ENCODE peak calls at places on chromosomes 7 and 10, in eight cellular contexts. M is CD4-positive, CD25-positive, alpha-beta regulatory T cell; T is K562; C is pulmonary artery endothelial cell; Y is WTC11; R is GM13976; F is activated effector memory CD4-positive, alpha-beta T cell treated with Interleukin-2 at 50 U/mL for 16 hours; D is DND-41. K is an unnamed sample.

GRCh38 chr7:90726623-90727022 is 130.5 kb downstream of the CDK14 start:
- DNase-seq in M (no peak), R (no peak), Y (no peak), F (no peak), C (no peak), D (no peak), T (no peak), K (peak)

GRCh38 chr10:118397391-118397790 is 55.3 kb upstream of the FAM204A start:
- DNase-seq in F (no peak), T (no peak), R (no peak), D (no peak), Y (no peak), C (no peak), M (no peak), K (no peak)

GRCh38 chr10:71250842-71251241 is 38.5 kb downstream of the UNC5B start:
- DNase-seq in F (no peak), D (no peak), R (no peak), Y (no peak), M (no peak), C (no peak), T (no peak), K (no peak)

GRCh38 chr10:62374862-62375710 is 917 bp downstream of the ZNF365 start:
- DNase-seq in D (no peak), Y (no peak), T (no peak), R (peak), C (no peak), F (no peak), M (peak), K (no peak)

GRCh38 chr7:39192476-39192875 is 214.8 kb downstream of the POU6F2 start:
- DNase-seq in F (no peak), T (no peak), M (no peak), R (no peak), C (no peak), Y (no peak), D (no peak), K (no peak)

GRCh38 chr10:58217612-58218011 is 50.1 kb downstream of the IPMK start:
- DNase-seq in R (no peak), D (no peak), F (no peak), T (no peak), M (no peak), Y (no peak), C (no peak), K (no peak)

GRCh38 chr10:2188371-2188770 is 451.0 kb upstream of the ADARB2 start:
- DNase-seq in C (no peak), R (no peak), Y (no peak), F (no peak), D (no peak), T (no peak), M (no peak), K (no peak)

GRCh38 chr7:142438235-142438922 is 180.5 kb upstream of the PRSS58 start:
- DNase-seq in M (peak), T (peak), D (peak), C (peak), Y (peak), R (peak), F (no peak), K (peak)

GRCh38 chr7:45574521-45575500 is 643 bp downstream of the ADCY1 start:
- DNase-seq in Y (peak), F (no peak), R (peak), D (no peak), M (no peak), C (no peak), T (peak), K (peak)

GRCh38 chr7:100171087-100171681 is 2.8 kb upstream of the GAL3ST4 start:
- DNase-seq in T (no peak), M (no peak), F (no peak), R (peak), C (no peak), Y (peak), D (no peak), K (no peak)

GRCh38 chr7:107045980-107046379 is 1.5 kb downstream of the PRKAR2B start:
- DNase-seq in D (no peak), C (no peak), Y (no peak), F (no peak), R (no peak), T (peak), M (no peak), K (peak)

GRCh38 chr7:152896217-152896616 is 136.7 kb downstream of the ACTR3B start:
- DNase-seq in D (no peak), F (no peak), Y (no peak), C (no peak), T (no peak), R (no peak), M (no peak), K (no peak)

GRCh38 chr7:109522585-109522984 is 952.9 kb downstream of the DNAJB9 start:
- DNase-seq in F (no peak), C (no peak), T (no peak), M (no peak), D (no peak), Y (no peak), R (no peak), K (no peak)

GRCh38 chr7:101608772-101609713 is 20.1 kb downstream of the MYL10 start:
- DNase-seq in F (no peak), Y (peak), D (no peak), T (no peak), C (no peak), R (no peak), M (no peak), K (no peak)

GRCh38 chr10:65571011-65571570 is 1354.7 kb upstream of the LRRTM3 start:
- DNase-seq in D (no peak), C (no peak), F (no peak), M (no peak), T (no peak), R (no peak), Y (no peak), K (peak)

GRCh38 chr7:100793806-100794660 is 33.3 kb downstream of the EPHB4 start:
- DNase-seq in Y (no peak), F (no peak), C (no peak), T (no peak), R (no peak), M (no peak), D (no peak), K (no peak)

GRCh38 chr10:119680668-119681070 is 29.5 kb downstream of the BAG3 start:
- DNase-seq in C (no peak), D (no peak), R (no peak), F (no peak), M (no peak), T (no peak), Y (no peak), K (no peak)

GRCh38 chr10:3761111-3761686 is 23.8 kb downstream of the KLF6 start:
- DNase-seq in D (no peak), Y (no peak), C (no peak), F (no peak), R (peak), M (peak), T (no peak), K (no peak)

GRCh38 chr10:119006451-119007210 is 22.9 kb upstream of the NANOS1 start:
- DNase-seq in F (no peak), M (no peak), Y (no peak), C (no peak), T (peak), D (no peak), R (no peak), K (no peak)

GRCh38 chr7:137754076-137754851 is 92.5 kb downstream of the DGKI start:
- DNase-seq in M (no peak), F (no peak), D (no peak), T (no peak), R (no peak), C (no peak), Y (no peak), K (no peak)

GRCh38 chr7:134527979-134528371 is 608 bp downstream of the AKR1B10 start:
- DNase-seq in D (no peak), F (no peak), T (no peak), C (no peak), Y (no peak), M (no peak), R (no peak), K (no peak)

GRCh38 chr7:87853237-87853864 is 22.8 kb downstream of the SLC25A40 start:
- DNase-seq in T (no peak), D (no peak), Y (no peak), C (no peak), M (no peak), R (no peak), F (no peak), K (no peak)

GRCh38 chr10:79223346-79224048 is 123.8 kb upstream of the PPIF start:
- DNase-seq in Y (peak), C (peak), M (no peak), F (no peak), T (no peak), D (no peak), R (no peak), K (no peak)

GRCh38 chr10:3861785-3862184 is 76.8 kb upstream of the KLF6 start:
- DNase-seq in R (no peak), D (no peak), C (no peak), M (no peak), T (no peak), Y (no peak), F (no peak), K (no peak)

GRCh38 chr7:113199841-113200240 is 81.5 kb upstream of the SMIM30 start:
- DNase-seq in D (no peak), C (no peak), R (no peak), T (no peak), Y (no peak), M (no peak), F (no peak), K (no peak)

K was measured in HEK293T.